ENCODE peak calls at places on chromosomes 3 and 15, in seven cellular contexts. C is stomach, I is tibial nerve, H is IMR-90, P is ovary, F is tibial artery, V is transverse colon. O is an unnamed sample.

GRCh38 chr15:33131880-33132279 is 62.6 kb downstream of the FMN1 start:
- DNase-seq in C (no peak), I (no peak), H (peak; percentile 72), P (no peak), F (no peak), V (no peak), O (no peak)

GRCh38 chr3:189092547-189092946 is 79.2 kb upstream of the TPRG1 start:
- DNase-seq in C (no peak), I (no peak), H (no peak), P (no peak), F (no peak), V (no peak), O (no peak)

GRCh38 chr15:43998607-43999006 is 171.8 kb downstream of the WDR76 start:
- DNase-seq in C (no peak), I (no peak), H (peak; percentile 71), P (no peak), F (no peak), V (peak; percentile 55), O (peak; percentile 41)

GRCh38 chr3:120062474-120062873 is 31.8 kb downstream of the GSK3B start:
- DNase-seq in C (no peak), I (no peak), H (peak; percentile 16), P (no peak), F (no peak), V (no peak), O (no peak)

GRCh38 chr15:94838281-94838680 is 606.9 kb downstream of the MCTP2 start:
- DNase-seq in C (no peak), I (no peak), H (no peak), P (no peak), F (no peak), V (no peak), O (no peak)

GRCh38 chr3:2352134-2352762 is 253.6 kb downstream of the CNTN4 start:
- DNase-seq in C (no peak), I (no peak), H (no peak), P (no peak), F (no peak), V (no peak), O (no peak)

GRCh38 chr3:30294241-30294667 is 312.1 kb upstream of the TGFBR2 start:
- DNase-seq in C (no peak), I (no peak), H (peak; percentile 46), P (no peak), F (no peak), V (no peak), O (no peak)

GRCh38 chr3:8841472-8841871 is 72.1 kb upstream of the OXTR start:
- DNase-seq in C (no peak), I (no peak), H (no peak), P (no peak), F (no peak), V (no peak), O (no peak)

GRCh38 chr15:41558400-41559238 is at the start of gene TYRO3:
- DNase-seq in C (peak; percentile 65), I (peak; percentile 43), H (no peak), P (peak; percentile 75), F (peak; percentile 82), V (peak; percentile 66), O (peak; percentile 59)

GRCh38 chr3:114827495-114827894 is 319.6 kb downstream of the ZBTB20 start:
- DNase-seq in C (no peak), I (no peak), H (peak; percentile 58), P (no peak), F (no peak), V (no peak), O (no peak)

GRCh38 chr3:126112531-126113237 is 28.8 kb upstream of the SLC41A3 start:
- DNase-seq in C (peak; percentile 16), I (no peak), H (no peak), P (no peak), F (peak; percentile 53), V (peak; percentile 1), O (peak; percentile 36)

GRCh38 chr3:5840091-5840490 is 652.6 kb downstream of the EDEM1 start:
- DNase-seq in C (no peak), I (no peak), H (no peak), P (no peak), F (no peak), V (no peak), O (no peak)

GRCh38 chr3:172530101-172530561 is 6.9 kb upstream of the TNFSF10 start:
- DNase-seq in C (no peak), I (no peak), H (no peak), P (no peak), F (no peak), V (no peak), O (no peak)

GRCh38 chr3:87057474-87057873 is 66.5 kb upstream of the VGLL3 start:
- DNase-seq in C (no peak), I (no peak), H (no peak), P (no peak), F (no peak), V (no peak), O (no peak)

GRCh38 chr3:20040476-20041196 is 390 bp downstream of the KAT2B start:
- DNase-seq in C (peak; percentile 75), I (peak; percentile 65), H (peak; percentile 61), P (peak; percentile 82), F (peak; percentile 90), V (peak; percentile 85), O (peak; percentile 81)

GRCh38 chr3:45889278-45889833 is 3.0 kb downstream of the CCR9 start:
- DNase-seq in C (no peak), I (no peak), H (no peak), P (no peak), F (no peak), V (no peak), O (no peak)
- TF ChIP-seq CTCF in C (no peak), I (no peak), H (no peak), P (no peak), F (no peak), V (no peak), O (no peak)

DNA sequence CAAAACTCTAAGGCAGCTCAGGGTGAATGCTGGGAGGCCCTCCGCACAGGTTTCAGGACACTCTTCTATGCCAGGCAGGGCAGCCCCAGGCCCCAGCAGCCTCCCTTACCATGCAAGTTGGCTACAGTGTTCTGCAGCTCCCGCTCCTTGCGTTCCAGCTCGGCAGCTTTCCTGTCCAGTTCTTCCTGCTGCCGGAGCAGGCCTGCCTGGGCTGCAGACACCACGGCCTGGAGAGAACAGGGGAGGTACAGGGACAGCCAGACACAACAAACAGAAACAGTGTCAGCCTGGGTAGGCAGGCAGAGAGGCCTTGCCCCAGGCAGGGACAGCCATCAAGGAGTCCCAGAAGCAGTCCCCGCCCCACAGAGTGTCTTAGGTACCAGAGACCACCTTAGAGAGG is 9.0 kb upstream of the ULK3 start:
- DNase-seq in C (no peak), I (no peak), H (no peak), P (no peak), F (no peak), V (no peak), O (no peak)
- H3K36me3 ChIP-seq in C (peaks cover 76% of the 10 kb centered on the region), I (peaks cover 47% of the 10 kb centered on the region), H (peaks cover 57% of the 10 kb centered on the region), P (no peaks in the 10 kb centered on the region), F (peaks cover 73% of the 10 kb centered on the region), V (peaks cover 54% of the 10 kb centered on the region), O (no peaks in the 10 kb centered on the region)

GRCh38 chr15:22810735-22811338 is 24.4 kb downstream of the NIPA1 start:
- DNase-seq in C (no peak), I (no peak), H (peak; percentile 28), P (no peak), F (no peak), V (no peak), O (no peak)
- H3K27ac ChIP-seq in C (no peak overlapping the region), I (no peak overlapping the region), H (no peak overlapping the region), P (no peak overlapping the region), F (no peak overlapping the region), V (no peak overlapping the region), O (no peak overlapping the region)

GRCh38 chr3:156030735-156031134 is 89.6 kb upstream of the KCNAB1 start:
- DNase-seq in C (no peak), I (no peak), H (no peak), P (no peak), F (no peak), V (no peak), O (no peak)

GRCh38 chr3:156036258-156037053 is 83.9 kb upstream of the KCNAB1 start:
- DNase-seq in C (no peak), I (no peak), H (no peak), P (no peak), F (no peak), V (no peak), O (no peak)

GRCh38 chr3:156037356-156037755 is 83.0 kb upstream of the KCNAB1 start:
- DNase-seq in C (no peak), I (no peak), H (no peak), P (no peak), F (no peak), V (no peak), O (no peak)

GRCh38 chr3:156035158-156035557 is 85.2 kb upstream of the KCNAB1 start:
- DNase-seq in C (no peak), I (no peak), H (no peak), P (no peak), F (no peak), V (no peak), O (no peak)

DNA sequence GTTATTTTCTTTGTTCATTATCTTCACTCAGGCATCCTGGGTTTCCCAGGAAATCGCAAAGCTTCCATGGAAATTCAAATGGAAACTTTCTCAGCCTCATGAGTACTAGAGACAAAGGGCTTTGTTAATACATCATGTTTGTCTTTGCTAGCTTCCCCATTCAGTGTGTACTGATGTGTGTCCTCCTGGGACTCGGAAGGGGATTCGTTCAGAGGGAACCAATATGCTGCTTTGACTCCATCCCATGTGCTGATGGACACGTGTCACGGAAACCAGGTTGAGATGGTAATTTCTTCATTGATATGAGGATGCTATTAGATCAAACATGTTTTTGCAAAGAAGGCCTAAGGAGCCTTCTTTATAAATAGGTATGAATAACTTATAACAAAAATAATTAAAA is 87.0 kb upstream of the KCNAB1 start:
- DNase-seq in C (no peak), I (no peak), H (no peak), P (no peak), F (no peak), V (no peak), O (no peak)
- TF ChIP-seq CTCF in C (no peak), I (no peak), H (no peak), P (no peak), F (no peak), V (no peak), O (no peak)

DNA sequence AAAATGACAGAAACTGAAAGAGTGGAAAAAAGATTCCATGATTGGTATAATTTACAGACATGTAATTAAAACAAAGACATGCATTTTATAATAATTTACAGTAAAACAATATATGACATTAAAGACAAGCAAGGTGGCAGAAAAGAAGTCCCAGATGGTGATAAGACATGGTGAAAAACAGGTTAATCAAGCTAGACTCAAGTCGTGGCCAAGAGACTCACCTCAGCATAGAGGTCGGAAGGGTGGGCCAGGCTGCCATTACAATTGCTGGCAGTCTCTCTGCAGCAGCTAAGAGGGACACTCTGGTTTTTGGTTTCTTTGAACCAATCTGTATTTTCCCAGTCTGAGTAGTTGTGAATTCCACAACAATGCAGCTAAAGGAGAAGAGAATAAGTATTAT is 18.4 kb downstream of the TSPAN3 start:
- DNase-seq in C (no peak), I (no peak), H (no peak), P (no peak), F (no peak), V (no peak), O (no peak)
- H3K36me3 ChIP-seq in C (peaks cover 39% of the 10 kb centered on the region), I (no peaks in the 10 kb centered on the region), H (peaks cover 15% of the 10 kb centered on the region), P (no peaks in the 10 kb centered on the region), F (peaks cover 25% of the 10 kb centered on the region), V (peaks cover 23% of the 10 kb centered on the region), O (peaks cover 7% of the 10 kb centered on the region)